ENCODE peak calls at places on chromosomes 16 and 17, in five cellular contexts. One of them, this sample, is unnamed.

GRCh38 chr17:8905256-8905778 is 37.8 kb upstream of the PIK3R6 start:
- DNase-seq in fibroblast of the aortic adventitia: no peak
- DNase-seq in Caki2: no peak
- DNase-seq in skeletal muscle cell: no peak
- DNase-seq in GM04504: no peak
- DNase-seq in this sample: no peak

GRCh38 chr16:57694556-57695377 is at the start of gene DRC7:
- DNase-seq in fibroblast of the aortic adventitia: peak; percentile 40
- DNase-seq in Caki2: peak; percentile 64
- DNase-seq in skeletal muscle cell: no peak
- DNase-seq in GM04504: peak; percentile 0
- DNase-seq in this sample: no peak

GRCh38 chr17:75459590-75460267 is 3.3 kb downstream of the TMEM94 start:
- DNase-seq in fibroblast of the aortic adventitia: no peak
- DNase-seq in Caki2: peak; percentile 67
- DNase-seq in skeletal muscle cell: no peak
- DNase-seq in GM04504: no peak
- DNase-seq in this sample: no peak

GRCh38 chr16:79402356-79402755 is 198.2 kb downstream of the MAF start:
- DNase-seq in fibroblast of the aortic adventitia: no peak
- DNase-seq in Caki2: no peak
- DNase-seq in skeletal muscle cell: no peak
- DNase-seq in GM04504: no peak
- DNase-seq in this sample: no peak

GRCh38 chr17:6657633-6658287 is 6.2 kb downstream of the C17orf100 start:
- DNase-seq in fibroblast of the aortic adventitia: no peak
- DNase-seq in Caki2: no peak
- DNase-seq in skeletal muscle cell: no peak
- DNase-seq in GM04504: no peak
- DNase-seq in this sample: no peak

GRCh38 chr16:23504453-23505179 is 5.7 kb downstream of the GGA2 start:
- DNase-seq in fibroblast of the aortic adventitia: peak; percentile 84
- DNase-seq in Caki2: peak; percentile 90
- DNase-seq in skeletal muscle cell: peak; percentile 87
- DNase-seq in GM04504: peak; percentile 88
- DNase-seq in this sample: peak; percentile 88

GRCh38 chr16:49546059-49546458 is 172.5 kb downstream of the C16orf78 start:
- DNase-seq in fibroblast of the aortic adventitia: no peak
- DNase-seq in Caki2: no peak
- DNase-seq in skeletal muscle cell: no peak
- DNase-seq in GM04504: no peak
- DNase-seq in this sample: no peak

GRCh38 chr17:77475012-77475976 is 334.5 kb downstream of the SEC14L1 start:
- DNase-seq in fibroblast of the aortic adventitia: peak; percentile 75
- DNase-seq in Caki2: no peak
- DNase-seq in skeletal muscle cell: peak; percentile 73
- DNase-seq in GM04504: peak; percentile 69
- DNase-seq in this sample: peak; percentile 68

GRCh38 chr16:72149676-72150464 is 22.1 kb downstream of the PMFBP1 start:
- DNase-seq in fibroblast of the aortic adventitia: no peak
- DNase-seq in Caki2: no peak
- DNase-seq in skeletal muscle cell: no peak
- DNase-seq in GM04504: no peak
- DNase-seq in this sample: no peak

GRCh38 chr17:39872700-39873099 is 4.7 kb downstream of the ZPBP2 start:
- DNase-seq in fibroblast of the aortic adventitia: no peak
- DNase-seq in Caki2: peak; percentile 29
- DNase-seq in skeletal muscle cell: peak; percentile 7
- DNase-seq in GM04504: no peak
- DNase-seq in this sample: peak; percentile 6

GRCh38 chr16:11333696-11334095 is 11.6 kb upstream of the RMI2 start:
- DNase-seq in fibroblast of the aortic adventitia: no peak
- DNase-seq in Caki2: peak; percentile 26
- DNase-seq in skeletal muscle cell: no peak
- DNase-seq in GM04504: no peak
- DNase-seq in this sample: no peak

GRCh38 chr16:81964808-81965207 is 46.5 kb downstream of the SDR42E1 start:
- DNase-seq in fibroblast of the aortic adventitia: no peak
- DNase-seq in Caki2: no peak
- DNase-seq in skeletal muscle cell: no peak
- DNase-seq in GM04504: no peak
- DNase-seq in this sample: no peak

GRCh38 chr17:12768267-12768666 is 21.0 kb upstream of the ARHGAP44 start:
- DNase-seq in fibroblast of the aortic adventitia: no peak
- DNase-seq in Caki2: no peak
- DNase-seq in skeletal muscle cell: no peak
- DNase-seq in GM04504: no peak
- DNase-seq in this sample: no peak

GRCh38 chr16:72787519-72788268 is 260.2 kb downstream of the ZFHX3 start:
- DNase-seq in fibroblast of the aortic adventitia: peak; percentile 53
- DNase-seq in Caki2: no peak
- DNase-seq in skeletal muscle cell: peak; percentile 71
- DNase-seq in GM04504: peak; percentile 81
- DNase-seq in this sample: peak; percentile 68

GRCh38 chr17:40458851-40459482 is 15.7 kb downstream of the IGFBP4 start:
- DNase-seq in fibroblast of the aortic adventitia: no peak
- DNase-seq in Caki2: no peak
- DNase-seq in skeletal muscle cell: no peak
- DNase-seq in GM04504: no peak
- DNase-seq in this sample: no peak

GRCh38 chr17:80815151-80815561 is 176.5 kb upstream of the CHMP6 start:
- DNase-seq in fibroblast of the aortic adventitia: no peak
- DNase-seq in Caki2: no peak
- DNase-seq in skeletal muscle cell: no peak
- DNase-seq in GM04504: no peak
- DNase-seq in this sample: no peak

GRCh38 chr17:64185101-64185500 is 55.2 kb upstream of the ERN1 start:
- DNase-seq in fibroblast of the aortic adventitia: no peak
- DNase-seq in Caki2: no peak
- DNase-seq in skeletal muscle cell: no peak
- DNase-seq in GM04504: no peak
- DNase-seq in this sample: no peak

GRCh38 chr17:63476494-63476856 is 386 bp upstream of the ACE start:
- DNase-seq in fibroblast of the aortic adventitia: no peak
- DNase-seq in Caki2: no peak
- DNase-seq in skeletal muscle cell: no peak
- DNase-seq in GM04504: no peak
- DNase-seq in this sample: no peak

GRCh38 chr17:45574376-45574775 is 83.9 kb upstream of the PLEKHM1 start:
- DNase-seq in fibroblast of the aortic adventitia: peak; percentile 77
- DNase-seq in Caki2: no peak
- DNase-seq in skeletal muscle cell: peak; percentile 36
- DNase-seq in GM04504: peak; percentile 35
- DNase-seq in this sample: peak; percentile 65

GRCh38 chr16:57184890-57185445 is 871 bp downstream of the PSME3IP1 start:
- DNase-seq in fibroblast of the aortic adventitia: no peak
- DNase-seq in Caki2: no peak
- DNase-seq in skeletal muscle cell: no peak
- DNase-seq in GM04504: no peak
- DNase-seq in this sample: no peak

GRCh38 chr16:53992057-53992378 is 288.1 kb downstream of the FTO start:
- DNase-seq in fibroblast of the aortic adventitia: no peak
- DNase-seq in Caki2: no peak
- DNase-seq in skeletal muscle cell: no peak
- DNase-seq in GM04504: no peak
- DNase-seq in this sample: no peak

GRCh38 chr16:73196670-73197069 is 148.7 kb upstream of the ZFHX3 start:
- DNase-seq in fibroblast of the aortic adventitia: peak; percentile 77
- DNase-seq in Caki2: peak; percentile 35
- DNase-seq in skeletal muscle cell: no peak
- DNase-seq in GM04504: no peak
- DNase-seq in this sample: no peak

GRCh38 chr16:28482026-28482425 is 9.8 kb downstream of the CLN3 start:
- DNase-seq in fibroblast of the aortic adventitia: no peak
- DNase-seq in Caki2: no peak
- DNase-seq in skeletal muscle cell: no peak
- DNase-seq in GM04504: no peak
- DNase-seq in this sample: no peak

This sample was measured in GM04503.